ENCODE peak calls at places on chromosomes 3 and 15, in eight cellular contexts. G is breast epithelium, K is HepG2, J is GM23338, V is stomach, H is HCT116, O is endothelial cell of umbilical vein, X is H1. P is an unnamed sample.

GRCh38 chr15:98505611-98506031 is 142.7 kb upstream of the IGF1R start:
- DNase-seq in G (no peak), K (no peak), J (no peak), V (no peak), H (no peak), O (no peak), X (no peak), P (peak)

GRCh38 chr3:173977747-173978146 is 580.2 kb downstream of the NLGN1 start:
- DNase-seq in G (no peak), K (no peak), J (no peak), V (no peak), H (no peak), O (no peak), X (no peak), P (no peak)

GRCh38 chr3:184227481-184227935 is 1.9 kb upstream of the VWA5B2 start:
- DNase-seq in G (no peak), K (peak), J (peak), V (peak), H (no peak), O (peak), X (no peak), P (no peak)

GRCh38 chr15:101306341-101307047 is 11.4 kb upstream of the SNRPA1 start:
- DNase-seq in G (no peak), K (no peak), J (no peak), V (no peak), H (no peak), O (no peak), X (no peak), P (no peak)

GRCh38 chr3:168457973-168458539 is 362.3 kb upstream of the GOLIM4 start:
- DNase-seq in G (no peak), K (no peak), J (no peak), V (no peak), H (no peak), O (no peak), X (no peak), P (no peak)

GRCh38 chr15:38460543-38460942 is 6.6 kb downstream of the FAM98B start:
- DNase-seq in G (no peak), K (no peak), J (no peak), V (no peak), H (no peak), O (no peak), X (no peak), P (no peak)

GRCh38 chr3:20039765-20040475 is at the start of gene KAT2B:
- DNase-seq in G (peak), K (peak), J (peak), V (peak), H (no peak), O (peak), X (no peak), P (peak)

GRCh38 chr15:77603616-77604406 is 28.9 kb downstream of the LINGO1 start:
- DNase-seq in G (no peak), K (no peak), J (no peak), V (no peak), H (no peak), O (no peak), X (no peak), P (no peak)

GRCh38 chr15:42800731-42801474 is 64.0 kb upstream of the CDAN1 start:
- DNase-seq in G (no peak), K (peak), J (peak), V (no peak), H (no peak), O (no peak), X (no peak), P (no peak)

GRCh38 chr3:193874512-193874911 is 261.4 kb upstream of the HES1 start:
- DNase-seq in G (no peak), K (no peak), J (no peak), V (no peak), H (no peak), O (no peak), X (no peak), P (no peak)

GRCh38 chr3:26202169-26202568 is 412.3 kb downstream of the OXSM start:
- DNase-seq in G (no peak), K (no peak), J (peak), V (no peak), H (no peak), O (no peak), X (no peak), P (no peak)

GRCh38 chr3:186930143-186930638 is at the start of gene ST6GAL1:
- DNase-seq in G (no peak), K (peak), J (peak), V (peak), H (peak), O (peak), X (peak), P (peak)
- TF ChIP-seq CTCF in G (no peak), K (peak), J (peak), V (no peak), H (peak), O (peak), X (peak), P (no peak)

DNA sequence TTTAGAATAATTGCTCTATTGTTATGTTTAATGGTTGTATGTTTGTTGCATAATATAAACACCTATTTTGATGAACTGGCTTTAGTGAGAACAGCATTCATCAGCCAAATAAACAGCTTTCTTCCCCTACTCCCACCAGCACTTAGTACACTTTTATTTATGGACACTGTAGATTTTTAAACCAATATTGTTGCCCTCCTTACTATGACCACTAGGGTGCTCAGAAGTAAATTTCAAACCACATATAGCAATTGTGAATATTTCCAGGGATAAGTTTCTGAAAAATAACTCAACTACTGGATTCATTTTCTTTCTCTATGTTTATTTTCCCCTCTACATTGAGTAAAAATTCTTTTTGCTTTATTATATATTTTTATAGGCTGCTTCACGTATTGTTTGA is 84.7 kb upstream of the PTX3 start:
- DNase-seq in G (no peak), K (no peak), J (no peak), V (no peak), H (no peak), O (no peak), X (no peak), P (no peak)
- TF ChIP-seq POLR2AphosphoS5 in G (no peak), K (no peak), J (no peak), V (no peak), H (no peak), O (no peak), X (no peak), P (no peak)

DNA sequence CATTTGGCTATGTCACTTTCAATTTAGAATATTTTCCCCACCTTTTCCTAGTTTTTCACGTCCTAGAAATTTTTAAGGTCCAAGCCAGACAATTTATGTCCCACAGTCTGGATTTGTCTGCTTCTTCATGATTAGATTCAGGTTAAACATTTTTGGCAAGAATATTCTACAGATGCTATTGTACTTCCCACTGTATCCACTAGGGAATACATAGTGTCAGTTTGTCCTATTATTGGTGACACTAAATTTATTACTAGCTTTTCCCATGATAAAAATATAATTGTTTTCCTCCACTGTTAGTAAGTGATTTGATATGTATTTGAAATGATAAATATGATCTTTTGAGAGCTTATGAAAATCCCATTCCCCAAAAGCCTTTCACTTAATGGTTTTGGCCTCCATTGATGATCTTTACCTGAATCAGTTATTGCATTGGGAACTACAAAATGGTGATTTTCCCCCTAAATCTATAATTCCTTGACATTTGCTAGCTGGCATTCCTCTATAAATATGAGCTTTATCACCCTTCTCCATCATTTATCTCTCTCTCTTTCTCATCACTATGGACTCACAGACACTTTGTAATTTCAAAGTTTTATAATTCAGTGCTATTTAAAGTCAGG is 8.3 kb downstream of the ARL14 start:
- DNase-seq in G (no peak), K (no peak), J (no peak), V (no peak), H (no peak), O (no peak), X (no peak), P (no peak)
- TF ChIP-seq CTCF in G (no peak), K (no peak), J (no peak), V (no peak), H (peak), O (peak), X (no peak), P (no peak)

DNA sequence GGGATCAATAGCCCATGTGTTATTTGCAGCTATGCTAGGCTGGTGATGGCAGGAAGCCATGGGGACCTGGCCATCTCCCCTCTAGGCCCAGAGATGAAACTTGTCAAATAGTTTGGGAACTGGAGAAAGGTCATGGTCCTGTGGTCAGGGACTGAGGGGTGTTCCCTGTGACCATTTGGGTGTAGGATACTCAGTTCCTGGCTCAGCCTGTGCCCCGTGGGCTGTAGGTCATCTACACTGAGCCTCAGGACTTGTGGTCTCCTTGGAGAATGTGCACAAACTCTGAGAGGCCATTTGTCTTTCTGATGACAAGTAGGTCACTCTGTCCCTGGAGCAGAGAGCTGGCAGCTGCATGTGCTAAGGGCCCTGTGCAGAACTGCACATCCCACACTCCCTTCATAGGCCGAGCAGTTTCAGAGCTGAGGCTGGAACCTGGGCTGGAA is 17.5 kb downstream of the GASK1A start:
- DNase-seq in G (no peak), K (no peak), J (no peak), V (no peak), H (no peak), O (no peak), X (no peak), P (no peak)
- TF ChIP-seq POLR2AphosphoS5 in G (no peak), K (no peak), J (no peak), V (peak), H (no peak), O (no peak), X (no peak), P (peak)

GRCh38 chr3:22451501-22451900 is 700.5 kb upstream of the ZNF385D start:
- DNase-seq in G (no peak), K (no peak), J (no peak), V (no peak), H (no peak), O (no peak), X (no peak), P (no peak)

DNA sequence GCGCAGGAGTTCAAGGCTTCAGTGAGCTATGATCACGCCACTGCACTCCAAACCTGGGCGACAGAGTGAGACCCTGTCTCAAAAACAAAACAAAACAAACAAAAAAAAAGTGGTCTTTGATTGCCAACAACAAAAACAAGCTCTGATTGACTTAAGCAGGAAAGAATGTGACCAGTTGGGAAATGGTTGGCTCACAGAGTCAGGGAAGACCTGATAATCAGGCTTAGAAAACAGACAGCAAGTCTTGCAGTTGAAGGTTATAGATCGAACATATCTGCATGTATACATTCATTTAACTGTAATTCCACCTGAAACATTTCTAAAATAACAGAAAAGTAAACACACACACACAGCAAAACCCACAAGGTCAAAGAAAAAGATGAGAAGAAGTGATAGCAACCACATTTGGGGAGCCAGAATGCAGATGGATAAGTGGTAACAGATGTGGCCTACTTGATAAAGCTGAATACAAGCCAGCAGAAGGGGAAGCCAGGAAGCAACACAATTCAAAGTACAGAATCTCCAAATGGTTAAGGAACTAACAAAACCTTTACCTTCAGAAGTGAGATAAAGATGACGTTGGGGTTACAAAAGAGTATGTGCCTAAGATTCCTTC is 699.9 kb upstream of the ZNF385D start:
- DNase-seq in G (no peak), K (no peak), J (no peak), V (no peak), H (no peak), O (no peak), X (no peak), P (no peak)
- TF ChIP-seq CTCF in G (no peak), K (no peak), J (no peak), V (no peak), H (no peak), O (no peak), X (no peak), P (no peak)

DNA sequence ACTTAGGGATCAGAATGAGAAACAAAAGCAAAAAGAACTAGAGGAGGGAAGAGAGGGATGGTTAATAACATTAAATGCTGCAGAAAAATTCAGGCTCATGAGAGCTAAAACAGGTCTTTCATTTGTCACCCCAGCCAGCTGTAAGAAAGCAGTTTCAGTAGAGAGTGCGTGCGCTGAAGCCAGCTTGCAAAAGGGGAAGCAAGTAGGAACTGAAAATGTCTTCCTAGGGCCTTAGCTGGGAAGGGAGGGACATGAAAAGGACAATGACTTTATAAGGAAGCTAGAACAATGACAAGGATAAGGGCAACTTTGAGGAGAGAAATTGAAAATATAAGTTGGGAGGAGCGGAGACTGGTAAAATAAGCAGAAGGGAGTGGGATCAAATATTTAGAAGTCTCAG is 3.1 kb downstream of the CIAO2A start:
- DNase-seq in G (no peak), K (no peak), J (no peak), V (no peak), H (no peak), O (no peak), X (no peak), P (no peak)
- TF ChIP-seq POLR2AphosphoS5 in G (no peak), K (no peak), J (no peak), V (no peak), H (no peak), O (no peak), X (no peak), P (no peak)

P was measured in sigmoid colon.